ENCODE peak calls at places on chromosomes 4 and X, in seven cellular contexts. R, V, C, B, Q, X and S are unnamed samples.

GRCh38 chr4:1400861-1401408 is 5.3 kb downstream of the NKX1-1 start:
- DNase-seq in R (no peak), B (no peak), X (no peak), C (peak), V (peak), Q (peak), S (peak)

GRCh38 chrX:16966745-16967144 is 20.3 kb downstream of the REPS2 start:
- DNase-seq in R (no peak), X (no peak), Q (no peak), V (no peak), C (no peak), B (no peak), S (no peak)

GRCh38 chr4:169252339-169253086 is 18.2 kb downstream of the SH3RF1 start:
- DNase-seq in X (no peak), B (no peak), V (no peak), R (no peak), C (no peak), Q (no peak), S (no peak)

GRCh38 chr4:17494258-17494657 is 17.6 kb downstream of the QDPR start:
- DNase-seq in R (no peak), C (no peak), V (no peak), X (no peak), Q (no peak), B (peak), S (no peak)

GRCh38 chrX:129549124-129549523 is 9.1 kb downstream of the OCRL start:
- DNase-seq in V (no peak), R (no peak), Q (no peak), B (no peak), X (no peak), C (no peak), S (no peak)

GRCh38 chr4:161949941-161950725 is 213.7 kb downstream of the FSTL5 start:
- DNase-seq in C (no peak), Q (no peak), B (no peak), V (no peak), X (no peak), R (no peak), S (no peak)

GRCh38 chrX:38215141-38215540 is 5.5 kb downstream of the SRPX start:
- DNase-seq in R (no peak), Q (no peak), X (no peak), B (no peak), V (no peak), C (no peak), S (no peak)

GRCh38 chrX:1455948-1456280 is 3.2 kb upstream of the ASMTL start:
- DNase-seq in Q (peak), R (no peak), X (no peak), V (no peak), B (no peak), C (no peak), S (no peak)

GRCh38 chr4:96736352-96736889 is 896.5 kb downstream of the PDHA2 start:
- DNase-seq in V (no peak), X (no peak), C (no peak), Q (no peak), B (no peak), R (no peak), S (no peak)

DNA sequence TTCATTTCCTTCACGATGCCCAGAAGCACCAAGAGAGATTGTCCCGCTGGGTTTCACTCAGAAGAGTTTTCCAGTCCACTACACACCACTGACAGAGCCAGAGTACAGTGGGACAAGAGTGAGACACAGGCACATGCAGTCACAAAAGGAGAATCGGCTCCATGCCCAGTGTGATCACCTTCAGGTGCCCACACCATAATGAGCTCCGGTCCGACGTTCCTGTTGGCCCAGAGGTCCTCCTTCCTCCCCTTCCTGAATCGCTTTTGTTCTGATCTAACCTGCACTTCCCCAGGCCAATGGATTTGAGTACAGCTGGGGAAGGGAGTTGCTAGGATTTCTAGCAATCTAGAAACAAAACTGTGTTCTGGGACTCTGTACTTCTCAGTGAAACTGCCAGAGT is 4.6 kb upstream of the CHRNA9 start:
- DNase-seq in V (no peak), R (no peak), X (no peak), C (no peak), B (no peak), Q (no peak), S (no peak)
- TF ChIP-seq TAF1 in V (no peak), R (no peak), X (no peak), C (no peak), B (no peak), Q (no peak), S (no peak)

DNA sequence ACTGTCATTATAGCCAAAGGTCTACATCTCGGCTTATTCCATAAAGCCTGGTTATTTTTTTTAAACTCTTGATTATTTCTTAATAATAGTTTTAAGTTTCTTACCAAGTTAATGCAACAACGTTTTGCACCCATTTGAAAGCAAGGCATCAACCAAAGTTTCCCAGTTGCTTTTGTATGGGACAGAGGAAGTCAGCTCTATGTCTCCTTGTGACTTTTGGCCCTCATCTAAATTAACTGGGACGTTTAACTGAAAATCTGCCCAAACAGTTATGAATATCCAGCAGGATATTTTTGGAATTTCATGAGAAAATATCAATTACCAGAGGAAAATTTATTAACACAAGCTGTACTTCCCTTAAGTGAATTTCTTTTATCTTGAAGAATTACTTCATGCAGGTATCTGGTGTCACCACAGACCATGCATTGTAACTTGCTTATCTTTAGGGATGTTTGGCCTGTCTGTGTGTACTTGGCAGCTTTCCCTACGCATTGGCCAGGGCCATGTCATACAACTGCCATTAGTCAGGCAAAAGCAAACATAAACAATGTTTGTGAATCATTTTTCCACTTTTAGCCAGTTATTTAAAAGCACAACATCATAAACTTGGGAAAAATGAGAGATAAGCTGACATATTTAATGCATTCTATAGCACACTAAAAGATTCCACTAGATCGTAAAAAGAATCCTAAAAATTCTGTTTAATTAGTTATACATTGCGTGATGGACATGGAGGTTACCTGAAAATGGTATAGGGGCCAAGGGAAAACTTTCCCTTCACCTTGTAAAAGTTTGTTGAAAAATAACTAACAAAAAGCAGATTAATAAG is 101.4 kb upstream of the PDE5A start:
- DNase-seq in X (no peak), B (peak), Q (no peak), C (no peak), V (peak), R (peak), S (no peak)
- TF ChIP-seq TAF1 in X (no peak), B (no peak), Q (no peak), C (no peak), V (no peak), R (no peak), S (no peak)

DNA sequence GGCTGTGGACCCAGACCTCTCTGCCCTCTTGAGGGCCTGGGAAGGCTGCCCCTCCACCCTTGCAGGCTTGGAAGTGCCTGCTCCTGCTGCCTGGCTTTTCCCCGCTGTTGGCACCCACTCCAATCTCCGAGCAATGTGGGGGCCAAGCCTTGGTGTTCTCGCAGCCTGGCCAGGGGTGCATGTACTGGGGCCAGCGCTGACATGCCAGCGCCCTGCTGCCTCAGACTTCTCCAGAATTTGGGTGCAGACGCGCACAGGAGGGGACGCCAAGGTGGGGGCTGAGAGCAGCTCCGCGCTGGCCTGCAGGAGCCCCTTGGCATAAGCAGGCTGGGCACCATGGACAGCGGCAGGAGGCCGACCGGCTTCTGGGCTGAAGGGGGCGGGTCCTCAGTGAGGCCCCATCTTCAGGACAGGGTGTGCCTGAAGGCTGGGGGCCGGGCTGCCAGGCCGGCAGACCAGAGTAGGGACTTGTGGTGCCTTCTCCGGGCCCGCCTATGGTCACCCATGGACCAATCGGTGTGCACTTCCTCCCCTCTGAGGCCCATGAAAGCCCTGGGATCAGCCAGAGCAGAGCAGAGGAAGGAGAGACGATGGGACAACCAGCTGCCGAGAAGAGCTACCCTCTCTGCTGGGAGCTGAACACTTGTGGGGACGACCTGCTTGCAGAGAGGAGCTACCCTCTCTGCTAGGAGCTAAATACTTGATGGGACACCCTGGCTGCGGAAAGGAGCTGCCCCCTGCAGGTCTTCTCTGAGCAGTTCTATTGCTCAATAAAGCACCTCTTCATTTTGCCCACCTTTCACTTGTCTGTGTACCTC is 118.3 kb downstream of the DNAAF6 start:
- DNase-seq in C (peak), V (peak), B (peak), Q (peak), R (no peak), X (no peak), S (no peak)
- TF ChIP-seq TAF1 in C (no peak), V (no peak), B (no peak), Q (peak), R (no peak), X (no peak), S (no peak)

DNA sequence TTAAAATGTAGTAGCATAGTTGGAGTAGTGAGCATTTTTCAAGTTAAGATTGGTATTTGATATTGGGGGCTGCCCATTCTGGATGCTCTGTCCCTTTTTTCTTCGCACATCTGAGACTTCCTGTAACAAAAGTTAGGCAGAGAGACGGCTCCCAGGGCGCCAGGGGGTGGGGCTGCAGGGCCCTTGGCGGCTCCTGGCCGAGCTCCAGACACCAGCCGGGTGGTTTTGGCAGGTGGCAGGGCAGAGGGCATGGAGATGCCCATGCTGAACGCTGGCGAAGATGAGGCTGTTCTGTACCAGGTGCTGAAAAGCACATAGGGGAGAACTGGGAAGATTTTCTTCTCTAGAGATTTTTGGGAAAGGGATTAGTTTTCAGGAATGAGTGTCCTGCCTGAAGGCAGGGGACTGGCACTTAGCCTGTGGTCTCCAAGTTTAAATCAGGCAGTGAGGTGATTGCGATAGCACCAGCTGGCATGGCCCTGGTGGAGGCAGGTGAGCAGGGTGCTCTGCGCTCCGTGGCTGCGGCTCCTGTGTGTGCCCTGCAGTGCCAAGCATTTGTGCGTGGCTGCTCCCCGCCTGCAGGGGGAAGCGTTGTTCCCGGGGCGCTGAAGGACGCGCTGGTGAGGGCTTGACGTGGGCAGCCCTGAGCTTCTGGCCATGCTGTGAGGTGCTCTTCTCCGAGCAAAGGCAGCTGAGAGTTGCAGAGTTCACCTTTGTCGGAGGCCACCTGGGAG is 23.6 kb upstream of the HGFAC start:
- DNase-seq in B (no peak), X (no peak), R (no peak), V (no peak), C (no peak), Q (no peak), S (no peak)
- TF ChIP-seq TAF1 in B (no peak), X (no peak), R (no peak), V (no peak), C (no peak), Q (no peak), S (no peak)

GRCh38 chrX:153411255-153411987 is at the start of gene ZFP92:
- DNase-seq in X (no peak), R (no peak), B (peak), Q (peak), C (peak), V (peak), S (peak)

GRCh38 chrX:153413731-153414130 is 2.5 kb downstream of the ZFP92 start:
- DNase-seq in Q (no peak), R (no peak), B (no peak), C (no peak), X (no peak), V (no peak), S (no peak)

GRCh38 chrX:153411988-153412574 is 809 bp downstream of the ZFP92 start:
- DNase-seq in Q (no peak), C (no peak), R (no peak), B (no peak), X (no peak), V (peak), S (no peak)

GRCh38 chrX:153414838-153415552 is 3.7 kb downstream of the ZFP92 start:
- DNase-seq in R (no peak), C (no peak), V (no peak), X (no peak), Q (no peak), B (no peak), S (no peak)

GRCh38 chrX:153412746-153413720 is 1.8 kb downstream of the ZFP92 start:
- DNase-seq in C (no peak), R (no peak), Q (no peak), X (no peak), V (peak), B (no peak), S (no peak)
- TF ChIP-seq TAF1 in C (no peak), R (no peak), Q (no peak), X (no peak), V (no peak), B (no peak), S (no peak)

GRCh38 chrX:21733705-21734104 is 24.2 kb downstream of the SMPX start:
- DNase-seq in R (no peak), Q (no peak), C (no peak), B (no peak), X (no peak), V (no peak), S (no peak)

GRCh38 chrX:21735753-21736127 is 22.2 kb downstream of the SMPX start:
- DNase-seq in V (no peak), B (no peak), C (no peak), Q (no peak), R (no peak), X (no peak), S (no peak)

GRCh38 chrX:21738145-21738949 is 19.6 kb downstream of the SMPX start:
- DNase-seq in R (no peak), X (no peak), B (no peak), Q (peak), C (no peak), V (no peak), S (no peak)

GRCh38 chrX:21734175-21734574 is 23.7 kb downstream of the SMPX start:
- DNase-seq in Q (no peak), C (no peak), X (no peak), R (peak), V (no peak), B (no peak), S (no peak)

GRCh38 chrX:21735038-21735752 is 22.7 kb downstream of the SMPX start:
- DNase-seq in V (no peak), C (no peak), R (no peak), B (no peak), X (no peak), Q (no peak), S (no peak)
- TF ChIP-seq TAF1 in V (no peak), C (no peak), R (no peak), B (no peak), X (no peak), Q (no peak), S (no peak)

GRCh38 chr4:2932561-2932950 is 30.6 kb downstream of the NOP14 start:
- DNase-seq in Q (no peak), V (no peak), X (no peak), C (no peak), R (no peak), B (no peak), S (no peak)
- TF ChIP-seq TAF1 in Q (no peak), V (no peak), X (no peak), C (no peak), R (no peak), B (no peak), S (no peak)

DNA sequence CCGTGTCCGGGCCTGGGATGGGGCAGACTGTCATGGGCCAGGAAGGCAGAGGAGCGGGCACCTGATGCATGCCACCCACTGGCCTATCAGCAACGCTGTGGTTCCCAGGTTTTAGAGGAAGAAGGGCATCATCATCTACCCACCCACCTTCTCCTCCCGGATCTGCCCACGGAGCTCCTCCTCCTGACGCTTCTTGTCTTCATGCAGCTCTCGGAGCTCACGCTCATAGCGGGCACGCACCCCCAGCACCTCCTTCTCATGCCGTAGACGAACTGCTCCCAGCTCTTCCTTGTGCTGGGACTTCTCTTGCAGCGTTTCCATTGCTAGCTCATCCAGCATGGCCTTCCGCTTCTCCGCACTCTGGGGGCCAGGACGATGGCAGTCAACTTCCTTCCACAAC is 11.4 kb upstream of the KCND1 start:
- DNase-seq in V (no peak), Q (no peak), R (no peak), X (no peak), C (no peak), B (no peak), S (no peak)
- TF ChIP-seq TAF1 in V (no peak), Q (no peak), R (no peak), X (no peak), C (no peak), B (no peak), S (no peak)

GRCh38 chrX:55006827-55007621 is 6.9 kb downstream of the APEX2 start:
- DNase-seq in B (no peak), V (no peak), R (no peak), C (no peak), Q (no peak), X (no peak), S (no peak)

GRCh38 chrX:55014897-55015299 is 14.7 kb downstream of the APEX2 start:
- DNase-seq in C (no peak), Q (no peak), V (no peak), R (no peak), B (peak), X (no peak), S (no peak)

GRCh38 chrX:55008571-55009358 is 8.6 kb downstream of the APEX2 start:
- DNase-seq in B (no peak), Q (no peak), V (no peak), C (no peak), R (no peak), X (no peak), S (no peak)

GRCh38 chrX:55007633-55008032 is 7.5 kb downstream of the APEX2 start:
- DNase-seq in V (no peak), B (no peak), Q (no peak), X (no peak), C (no peak), R (peak), S (no peak)

DNA sequence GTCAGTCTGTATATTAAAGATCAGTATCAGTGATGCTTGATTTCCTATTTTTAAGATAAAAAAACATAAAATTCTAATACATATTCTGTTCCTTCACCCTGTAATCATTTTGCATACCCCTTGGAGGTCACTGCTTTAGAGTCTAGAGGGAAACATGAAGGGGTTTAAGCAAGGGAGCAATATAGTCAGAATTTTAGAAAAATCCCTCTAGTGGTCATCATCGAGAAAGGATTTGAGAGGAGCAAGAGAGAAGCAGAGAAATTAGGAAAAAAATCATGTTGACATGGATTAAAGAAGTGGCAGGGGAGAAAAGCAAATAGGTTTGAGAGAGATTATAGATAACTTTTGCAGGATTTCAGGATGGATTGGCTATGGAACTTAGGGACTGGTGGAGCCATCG is 11.1 kb downstream of the APEX2 start:
- DNase-seq in R (no peak), X (no peak), Q (no peak), C (no peak), B (no peak), V (peak), S (no peak)
- TF ChIP-seq TAF1 in R (no peak), X (no peak), Q (no peak), C (no peak), B (no peak), V (no peak), S (no peak)